ENCODE peak calls at places on chromosome 5, in ten cellular contexts. One of them, this sample, is unnamed.

GRCh38 chr5:33166971-33167370 is 273.8 kb upstream of the TARS1 start:
- DNase-seq in activated CD8-positive, alpha-beta T cell treated with anti-CD3 and anti-CD28 coated beads for 36 hours: no peak
- DNase-seq in uterus: no peak
- DNase-seq in A549: no peak
- DNase-seq in progenitor cell of endocrine pancreas: no peak
- DNase-seq in choroid plexus epithelial cell: no peak
- DNase-seq in ovary: no peak
- DNase-seq in breast epithelium: no peak
- DNase-seq in RWPE1: no peak
- DNase-seq in dorsolateral prefrontal cortex: no peak
- DNase-seq in this sample: no peak

GRCh38 chr5:534006-534742 is 9.9 kb upstream of the SLC9A3 start:
- DNase-seq in activated CD8-positive, alpha-beta T cell treated with anti-CD3 and anti-CD28 coated beads for 36 hours: no peak
- DNase-seq in uterus: no peak
- DNase-seq in A549: no peak
- DNase-seq in progenitor cell of endocrine pancreas: no peak
- DNase-seq in choroid plexus epithelial cell: no peak
- DNase-seq in ovary: no peak
- DNase-seq in breast epithelium: no peak
- DNase-seq in RWPE1: no peak
- DNase-seq in dorsolateral prefrontal cortex: no peak
- DNase-seq in this sample: no peak

GRCh38 chr5:14871084-14871572 is 450 bp downstream of the ANKH start:
- DNase-seq in activated CD8-positive, alpha-beta T cell treated with anti-CD3 and anti-CD28 coated beads for 36 hours: peak; percentile 55
- DNase-seq in uterus: peak; percentile 32
- DNase-seq in A549: peak; percentile 4
- DNase-seq in progenitor cell of endocrine pancreas: peak; percentile 38
- DNase-seq in choroid plexus epithelial cell: no peak
- DNase-seq in ovary: peak; percentile 35
- DNase-seq in breast epithelium: no peak
- DNase-seq in RWPE1: no peak
- DNase-seq in dorsolateral prefrontal cortex: peak; percentile 26
- DNase-seq in this sample: no peak

GRCh38 chr5:74651710-74652109 is 11.2 kb upstream of the ENC1 start:
- DNase-seq in activated CD8-positive, alpha-beta T cell treated with anti-CD3 and anti-CD28 coated beads for 36 hours: no peak
- DNase-seq in uterus: no peak
- DNase-seq in A549: no peak
- DNase-seq in progenitor cell of endocrine pancreas: no peak
- DNase-seq in choroid plexus epithelial cell: no peak
- DNase-seq in ovary: no peak
- DNase-seq in breast epithelium: no peak
- DNase-seq in RWPE1: peak; percentile 71
- DNase-seq in dorsolateral prefrontal cortex: no peak
- DNase-seq in this sample: no peak

GRCh38 chr5:912356-913091 is 19.8 kb downstream of the TRIP13 start:
- DNase-seq in activated CD8-positive, alpha-beta T cell treated with anti-CD3 and anti-CD28 coated beads for 36 hours: peak; percentile 76
- DNase-seq in uterus: no peak
- DNase-seq in A549: peak; percentile 98
- DNase-seq in progenitor cell of endocrine pancreas: no peak
- DNase-seq in choroid plexus epithelial cell: peak; percentile 86
- DNase-seq in ovary: no peak
- DNase-seq in breast epithelium: peak; percentile 74
- DNase-seq in RWPE1: peak; percentile 96
- DNase-seq in dorsolateral prefrontal cortex: peak; percentile 74
- DNase-seq in this sample: no peak

GRCh38 chr5:65100846-65101678 is 332.3 kb downstream of the CWC27 start:
- DNase-seq in activated CD8-positive, alpha-beta T cell treated with anti-CD3 and anti-CD28 coated beads for 36 hours: peak; percentile 33
- DNase-seq in uterus: peak; percentile 35
- DNase-seq in A549: peak; percentile 63
- DNase-seq in progenitor cell of endocrine pancreas: peak; percentile 35
- DNase-seq in choroid plexus epithelial cell: peak; percentile 92
- DNase-seq in ovary: peak; percentile 65
- DNase-seq in breast epithelium: no peak
- DNase-seq in RWPE1: peak; percentile 82
- DNase-seq in dorsolateral prefrontal cortex: peak; percentile 6
- DNase-seq in this sample: no peak

GRCh38 chr5:64691333-64691732 is 1.0 kb downstream of the SHISAL2B start:
- DNase-seq in activated CD8-positive, alpha-beta T cell treated with anti-CD3 and anti-CD28 coated beads for 36 hours: no peak
- DNase-seq in uterus: no peak
- DNase-seq in A549: peak; percentile 1
- DNase-seq in progenitor cell of endocrine pancreas: no peak
- DNase-seq in choroid plexus epithelial cell: no peak
- DNase-seq in ovary: no peak
- DNase-seq in breast epithelium: no peak
- DNase-seq in RWPE1: no peak
- DNase-seq in dorsolateral prefrontal cortex: no peak
- DNase-seq in this sample: no peak

GRCh38 chr5:162990063-162990462 is 447.3 kb upstream of the CCNG1 start:
- DNase-seq in activated CD8-positive, alpha-beta T cell treated with anti-CD3 and anti-CD28 coated beads for 36 hours: no peak
- DNase-seq in uterus: no peak
- DNase-seq in A549: no peak
- DNase-seq in progenitor cell of endocrine pancreas: no peak
- DNase-seq in choroid plexus epithelial cell: no peak
- DNase-seq in ovary: no peak
- DNase-seq in breast epithelium: no peak
- DNase-seq in RWPE1: no peak
- DNase-seq in dorsolateral prefrontal cortex: no peak
- DNase-seq in this sample: no peak

GRCh38 chr5:88829053-88829452 is 53.9 kb downstream of the MEF2C start:
- DNase-seq in activated CD8-positive, alpha-beta T cell treated with anti-CD3 and anti-CD28 coated beads for 36 hours: no peak
- DNase-seq in uterus: no peak
- DNase-seq in A549: no peak
- DNase-seq in progenitor cell of endocrine pancreas: no peak
- DNase-seq in choroid plexus epithelial cell: no peak
- DNase-seq in ovary: no peak
- DNase-seq in breast epithelium: no peak
- DNase-seq in RWPE1: no peak
- DNase-seq in dorsolateral prefrontal cortex: no peak
- DNase-seq in this sample: no peak
- TF ChIP-seq CTCF in activated CD8-positive, alpha-beta T cell treated with anti-CD3 and anti-CD28 coated beads for 36 hours: peak; percentile 34
- TF ChIP-seq CTCF in uterus: peak; percentile 6
- TF ChIP-seq CTCF in A549: no peak
- TF ChIP-seq CTCF in progenitor cell of endocrine pancreas: peak; percentile 34
- TF ChIP-seq CTCF in choroid plexus epithelial cell: peak; percentile 37
- TF ChIP-seq CTCF in ovary: no peak
- TF ChIP-seq CTCF in breast epithelium: no peak
- TF ChIP-seq CTCF in RWPE1: no peak
- TF ChIP-seq CTCF in dorsolateral prefrontal cortex: no peak
- TF ChIP-seq CTCF in this sample: no peak

GRCh38 chr5:134091626-134092121 is 22.8 kb upstream of the TCF7 start:
- DNase-seq in activated CD8-positive, alpha-beta T cell treated with anti-CD3 and anti-CD28 coated beads for 36 hours: no peak
- DNase-seq in uterus: no peak
- DNase-seq in A549: no peak
- DNase-seq in progenitor cell of endocrine pancreas: no peak
- DNase-seq in choroid plexus epithelial cell: no peak
- DNase-seq in ovary: no peak
- DNase-seq in breast epithelium: no peak
- DNase-seq in RWPE1: no peak
- DNase-seq in dorsolateral prefrontal cortex: no peak
- DNase-seq in this sample: no peak

GRCh38 chr5:134090482-134090881 is 24.0 kb upstream of the TCF7 start:
- DNase-seq in activated CD8-positive, alpha-beta T cell treated with anti-CD3 and anti-CD28 coated beads for 36 hours: peak; percentile 58
- DNase-seq in uterus: no peak
- DNase-seq in A549: no peak
- DNase-seq in progenitor cell of endocrine pancreas: no peak
- DNase-seq in choroid plexus epithelial cell: no peak
- DNase-seq in ovary: no peak
- DNase-seq in breast epithelium: no peak
- DNase-seq in RWPE1: no peak
- DNase-seq in dorsolateral prefrontal cortex: no peak
- DNase-seq in this sample: no peak

GRCh38 chr5:134095293-134095692 is 19.2 kb upstream of the TCF7 start:
- DNase-seq in activated CD8-positive, alpha-beta T cell treated with anti-CD3 and anti-CD28 coated beads for 36 hours: no peak
- DNase-seq in uterus: no peak
- DNase-seq in A549: no peak
- DNase-seq in progenitor cell of endocrine pancreas: no peak
- DNase-seq in choroid plexus epithelial cell: no peak
- DNase-seq in ovary: no peak
- DNase-seq in breast epithelium: no peak
- DNase-seq in RWPE1: no peak
- DNase-seq in dorsolateral prefrontal cortex: no peak
- DNase-seq in this sample: no peak

GRCh38 chr5:134093351-134093750 is 21.1 kb upstream of the TCF7 start:
- DNase-seq in activated CD8-positive, alpha-beta T cell treated with anti-CD3 and anti-CD28 coated beads for 36 hours: no peak
- DNase-seq in uterus: no peak
- DNase-seq in A549: no peak
- DNase-seq in progenitor cell of endocrine pancreas: no peak
- DNase-seq in choroid plexus epithelial cell: no peak
- DNase-seq in ovary: no peak
- DNase-seq in breast epithelium: no peak
- DNase-seq in RWPE1: no peak
- DNase-seq in dorsolateral prefrontal cortex: no peak
- DNase-seq in this sample: no peak

DNA sequence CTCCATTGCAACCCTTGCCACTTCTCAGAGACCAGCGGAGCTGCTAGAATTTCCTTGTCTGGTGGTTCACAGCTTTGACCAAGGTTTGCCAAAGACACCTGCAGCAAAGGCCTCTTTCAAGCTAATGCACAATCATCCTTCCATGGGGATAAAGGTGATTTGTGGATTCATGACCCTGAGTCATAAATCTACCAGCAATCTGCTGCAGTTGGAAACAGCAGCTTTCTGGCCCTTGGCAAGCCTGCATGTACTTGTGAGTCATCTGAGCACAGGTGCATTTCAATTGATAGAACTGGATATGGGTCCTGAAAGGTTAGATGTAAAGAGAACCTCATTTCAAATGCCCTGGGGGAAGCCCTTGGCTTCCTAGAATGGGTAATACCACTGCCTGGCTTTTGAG is 21.6 kb upstream of the TCF7 start:
- DNase-seq in activated CD8-positive, alpha-beta T cell treated with anti-CD3 and anti-CD28 coated beads for 36 hours: no peak
- DNase-seq in uterus: no peak
- DNase-seq in A549: peak; percentile 26
- DNase-seq in progenitor cell of endocrine pancreas: no peak
- DNase-seq in choroid plexus epithelial cell: no peak
- DNase-seq in ovary: no peak
- DNase-seq in breast epithelium: no peak
- DNase-seq in RWPE1: peak; percentile 91
- DNase-seq in dorsolateral prefrontal cortex: no peak
- DNase-seq in this sample: no peak
- TF ChIP-seq CTCF in activated CD8-positive, alpha-beta T cell treated with anti-CD3 and anti-CD28 coated beads for 36 hours: no peak
- TF ChIP-seq CTCF in uterus: no peak
- TF ChIP-seq CTCF in A549: no peak
- TF ChIP-seq CTCF in progenitor cell of endocrine pancreas: no peak
- TF ChIP-seq CTCF in choroid plexus epithelial cell: no peak
- TF ChIP-seq CTCF in ovary: no peak
- TF ChIP-seq CTCF in breast epithelium: no peak
- TF ChIP-seq CTCF in RWPE1: no peak
- TF ChIP-seq CTCF in dorsolateral prefrontal cortex: no peak
- TF ChIP-seq CTCF in this sample: no peak

GRCh38 chr5:20683241-20683940 is 695.4 kb upstream of the CDH18 start:
- DNase-seq in activated CD8-positive, alpha-beta T cell treated with anti-CD3 and anti-CD28 coated beads for 36 hours: no peak
- DNase-seq in uterus: no peak
- DNase-seq in A549: no peak
- DNase-seq in progenitor cell of endocrine pancreas: no peak
- DNase-seq in choroid plexus epithelial cell: no peak
- DNase-seq in ovary: no peak
- DNase-seq in breast epithelium: no peak
- DNase-seq in RWPE1: no peak
- DNase-seq in dorsolateral prefrontal cortex: no peak
- DNase-seq in this sample: no peak

GRCh38 chr5:20680718-20681302 is 692.8 kb upstream of the CDH18 start:
- DNase-seq in activated CD8-positive, alpha-beta T cell treated with anti-CD3 and anti-CD28 coated beads for 36 hours: no peak
- DNase-seq in uterus: no peak
- DNase-seq in A549: no peak
- DNase-seq in progenitor cell of endocrine pancreas: no peak
- DNase-seq in choroid plexus epithelial cell: peak; percentile 2
- DNase-seq in ovary: no peak
- DNase-seq in breast epithelium: no peak
- DNase-seq in RWPE1: no peak
- DNase-seq in dorsolateral prefrontal cortex: no peak
- DNase-seq in this sample: no peak

GRCh38 chr5:20678814-20679298 is 690.9 kb upstream of the CDH18 start:
- DNase-seq in activated CD8-positive, alpha-beta T cell treated with anti-CD3 and anti-CD28 coated beads for 36 hours: no peak
- DNase-seq in uterus: no peak
- DNase-seq in A549: peak; percentile 88
- DNase-seq in progenitor cell of endocrine pancreas: no peak
- DNase-seq in choroid plexus epithelial cell: peak; percentile 95
- DNase-seq in ovary: no peak
- DNase-seq in breast epithelium: no peak
- DNase-seq in RWPE1: peak; percentile 85
- DNase-seq in dorsolateral prefrontal cortex: no peak
- DNase-seq in this sample: no peak

DNA sequence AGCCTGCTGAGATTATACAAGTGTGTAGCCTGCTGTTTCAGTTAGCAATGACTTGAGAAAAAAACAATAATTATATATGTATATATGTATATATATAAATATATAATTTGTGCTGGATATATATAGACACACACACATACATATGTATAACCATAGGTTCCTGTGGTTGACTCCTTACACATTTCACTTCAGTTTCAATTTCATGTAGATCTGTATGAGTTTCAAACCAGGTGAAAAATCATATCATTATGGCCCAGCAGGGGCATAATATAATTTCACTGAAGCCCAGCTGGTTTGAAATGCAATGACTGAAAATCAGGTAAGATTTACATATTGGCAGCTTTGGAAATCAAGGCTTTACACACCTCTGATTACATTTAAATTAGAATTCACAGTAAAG is 690.4 kb upstream of the CDH18 start:
- DNase-seq in activated CD8-positive, alpha-beta T cell treated with anti-CD3 and anti-CD28 coated beads for 36 hours: no peak
- DNase-seq in uterus: no peak
- DNase-seq in A549: no peak
- DNase-seq in progenitor cell of endocrine pancreas: no peak
- DNase-seq in choroid plexus epithelial cell: no peak
- DNase-seq in ovary: no peak
- DNase-seq in breast epithelium: no peak
- DNase-seq in RWPE1: no peak
- DNase-seq in dorsolateral prefrontal cortex: no peak
- DNase-seq in this sample: no peak
- TF ChIP-seq CTCF in activated CD8-positive, alpha-beta T cell treated with anti-CD3 and anti-CD28 coated beads for 36 hours: no peak
- TF ChIP-seq CTCF in uterus: no peak
- TF ChIP-seq CTCF in A549: no peak
- TF ChIP-seq CTCF in progenitor cell of endocrine pancreas: no peak
- TF ChIP-seq CTCF in choroid plexus epithelial cell: no peak
- TF ChIP-seq CTCF in ovary: no peak
- TF ChIP-seq CTCF in breast epithelium: no peak
- TF ChIP-seq CTCF in RWPE1: no peak
- TF ChIP-seq CTCF in dorsolateral prefrontal cortex: no peak
- TF ChIP-seq CTCF in this sample: no peak

DNA sequence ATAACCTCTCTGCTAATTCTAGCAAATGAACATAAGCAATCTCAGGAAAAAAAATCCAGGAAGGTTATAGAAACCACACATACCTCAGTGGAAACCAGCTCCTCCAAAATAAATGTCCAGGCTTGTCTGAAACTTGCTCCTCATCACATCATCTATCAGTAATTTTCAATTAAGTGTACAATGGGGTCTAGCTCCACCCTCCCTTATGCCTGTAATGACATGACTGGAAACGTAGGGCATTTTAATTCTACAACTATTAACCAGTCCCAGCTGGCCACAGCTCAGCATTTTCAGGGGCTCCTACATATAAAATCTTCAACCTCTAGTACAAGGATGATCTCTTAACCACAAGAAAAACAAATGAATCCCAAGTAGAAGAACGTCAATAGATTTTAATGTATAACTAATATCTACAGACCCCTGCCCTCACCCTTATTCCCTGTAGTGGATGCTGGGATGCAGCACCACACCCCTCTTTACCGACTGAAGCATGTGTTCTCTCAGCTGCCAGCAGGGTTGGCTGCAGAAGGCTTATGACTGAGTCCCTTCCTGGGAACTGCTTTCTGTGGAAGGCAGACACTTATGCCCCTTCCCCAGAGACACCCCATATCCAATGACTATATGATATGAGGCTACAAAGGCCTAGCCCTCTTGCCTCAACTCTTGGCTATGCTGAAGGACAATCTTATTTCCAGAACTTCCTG is 6.8 kb downstream of the TSSK1B start:
- DNase-seq in activated CD8-positive, alpha-beta T cell treated with anti-CD3 and anti-CD28 coated beads for 36 hours: no peak
- DNase-seq in uterus: no peak
- DNase-seq in A549: no peak
- DNase-seq in progenitor cell of endocrine pancreas: no peak
- DNase-seq in choroid plexus epithelial cell: no peak
- DNase-seq in ovary: no peak
- DNase-seq in breast epithelium: no peak
- DNase-seq in RWPE1: peak; percentile 89
- DNase-seq in dorsolateral prefrontal cortex: no peak
- DNase-seq in this sample: no peak
- TF ChIP-seq CTCF in activated CD8-positive, alpha-beta T cell treated with anti-CD3 and anti-CD28 coated beads for 36 hours: no peak
- TF ChIP-seq CTCF in uterus: no peak
- TF ChIP-seq CTCF in A549: no peak
- TF ChIP-seq CTCF in progenitor cell of endocrine pancreas: peak; percentile 13
- TF ChIP-seq CTCF in choroid plexus epithelial cell: no peak
- TF ChIP-seq CTCF in ovary: no peak
- TF ChIP-seq CTCF in breast epithelium: no peak
- TF ChIP-seq CTCF in RWPE1: no peak
- TF ChIP-seq CTCF in dorsolateral prefrontal cortex: no peak
- TF ChIP-seq CTCF in this sample: no peak